ENCODE peak calls at places on chromosomes 7 and 10, in four cellular contexts. W, X, D and H are unnamed samples.
A peak's percentile ranks its signal among the peaks of the same experiment; 100 is the strongest.

GRCh38 chr10:112374724-112375541 is 1.0 kb downstream of the ACSL5 start:
- DNase-seq in W (peak; percentile 41), X (peak; percentile 63), D (no peak), H (no peak)

GRCh38 chr10:113746188-113746950 is 5.1 kb upstream of the PLEKHS1 start:
- DNase-seq in W (peak; percentile 88), X (no peak), D (no peak), H (no peak)

GRCh38 chr10:30436200-30436599 is 2.2 kb downstream of the MAP3K8 start:
- DNase-seq in D (no peak), W (peak; percentile 75), X (peak; percentile 53), H (no peak)

GRCh38 chr10:88783734-88784133 is 18.8 kb upstream of the LIPM start:
- DNase-seq in W (peak; percentile 45), D (no peak), X (no peak), H (no peak)

GRCh38 chr10:79274279-79275104 is 72.8 kb upstream of the PPIF start:
- DNase-seq in X (peak; percentile 27), W (no peak), D (no peak), H (no peak)

GRCh38 chr7:75914655-75915415 is at the start of gene POR:
- DNase-seq in D (peak; percentile 98), X (peak; percentile 82), W (peak; percentile 90), H (peak; percentile 97)

GRCh38 chr7:45050198-45050597 is 38.6 kb downstream of the NACAD start:
- DNase-seq in D (no peak), X (no peak), W (no peak), H (no peak)

GRCh38 chr7:92709150-92709549 is 119.0 kb upstream of the FAM133B start:
- DNase-seq in X (no peak), W (no peak), D (no peak), H (no peak)

GRCh38 chr10:63681965-63682704 is 160.9 kb downstream of the REEP3 start:
- DNase-seq in W (peak; percentile 84), D (no peak), X (no peak), H (no peak)

GRCh38 chr7:95104739-95105138 is 197.3 kb downstream of the PPP1R9A start:
- DNase-seq in W (peak; percentile 9), D (no peak), X (no peak), H (no peak)

GRCh38 chr7:22726849-22727792 is at the start of gene IL6:
- DNase-seq in X (peak; percentile 66), D (no peak), W (peak; percentile 95), H (no peak)

GRCh38 chr10:958106-958505 is 26.6 kb upstream of the LARP4B start:
- DNase-seq in D (no peak), X (no peak), W (no peak), H (no peak)

GRCh38 chr10:126536656-126537055 is 133.8 kb downstream of the C10orf90 start:
- DNase-seq in D (no peak), X (no peak), W (no peak), H (no peak)

GRCh38 chr7:139354729-139355128 is 5.0 kb upstream of the LUC7L2 start:
- DNase-seq in D (no peak), W (no peak), X (no peak), H (no peak)

GRCh38 chr7:90250601-90251303 is 5.8 kb downstream of the CFAP69 start:
- DNase-seq in W (peak; percentile 70), D (no peak), X (no peak), H (no peak)

GRCh38 chr10:71933651-71934050 is 30.5 kb upstream of the CHST3 start:
- DNase-seq in D (no peak), X (no peak), W (no peak), H (no peak)

GRCh38 chr7:100483101-100483727 is 513 bp upstream of the NYAP1 start:
- DNase-seq in D (peak; percentile 83), W (peak; percentile 58), X (peak; percentile 31), H (peak; percentile 92)

GRCh38 chr7:156402255-156402654 is 238.3 kb upstream of the RNF32 start:
- DNase-seq in X (no peak), D (no peak), W (no peak), H (no peak)

GRCh38 chr7:36723951-36724664 is at the start of gene AOAH:
- DNase-seq in D (peak; percentile 79), W (no peak), X (peak; percentile 98), H (no peak)

GRCh38 chr7:22343612-22344011 is 13.3 kb downstream of the RAPGEF5 start:
- DNase-seq in D (no peak), W (no peak), X (no peak), H (no peak)

GRCh38 chr10:20059084-20059835 is 243.0 kb downstream of the PLXDC2 start:
- DNase-seq in X (no peak), W (no peak), D (no peak), H (no peak)